ENCODE peak calls at places on chromosomes 11 and 22, in nine cellular contexts. G is fibroblast of pulmonary artery, Z is AG04449, M is astrocyte of the spinal cord, V is Caco-2, U is pancreas, P is MM.1S, Y is psoas muscle, C is A549. O is an unnamed sample.

GRCh38 chr11:9231848-9232177 is 33.3 kb downstream of the DENND5A start:
- DNase-seq in C (no peak), M (peak; percentile 82), P (peak; percentile 72), Z (no peak), V (no peak), G (peak; percentile 67), Y (no peak), U (peak; percentile 9), O (peak; percentile 75)

GRCh38 chr11:75768112-75768908 is at the start of gene DGAT2:
- DNase-seq in G (peak; percentile 60), P (peak; percentile 85), Y (peak; percentile 80), Z (no peak), U (peak; percentile 63), C (peak; percentile 73), V (peak; percentile 96), M (peak; percentile 63), O (peak; percentile 69)

GRCh38 chr22:24553597-24554315 is 1.2 kb downstream of the GUCD1 start:
- DNase-seq in C (no peak), U (peak; percentile 26), G (no peak), Y (peak; percentile 35), Z (no peak), P (peak; percentile 31), V (no peak), M (peak; percentile 3), O (peak; percentile 41)

GRCh38 chr11:92295175-92296137 is 70.8 kb downstream of the FAT3 start:
- DNase-seq in M (peak; percentile 41), Z (no peak), C (peak; percentile 86), U (no peak), P (no peak), V (no peak), Y (no peak), G (peak; percentile 63), O (no peak)

GRCh38 chr11:8258289-8258688 is 5.4 kb downstream of the LMO1 start:
- DNase-seq in V (no peak), Y (peak; percentile 52), C (no peak), Z (no peak), M (no peak), U (no peak), P (no peak), G (no peak), O (no peak)

GRCh38 chr22:21834869-21835268 is 32.6 kb downstream of the MAPK1 start:
- DNase-seq in Y (no peak), P (no peak), M (no peak), C (no peak), V (no peak), Z (no peak), U (no peak), G (no peak), O (no peak)

GRCh38 chr11:66015936-66016792 is 4.4 kb downstream of the CST6 start:
- DNase-seq in Z (no peak), P (no peak), G (no peak), V (no peak), C (no peak), Y (no peak), M (no peak), U (no peak), O (no peak)

GRCh38 chr11:85759915-85760314 is 51.0 kb downstream of the SYTL2 start:
- DNase-seq in C (peak; percentile 61), U (no peak), V (peak; percentile 47), M (peak; percentile 90), P (no peak), Y (no peak), Z (peak; percentile 89), G (peak; percentile 57), O (peak; percentile 86)

GRCh38 chr11:112523477-112523876 is 262.8 kb upstream of the PLET1 start:
- DNase-seq in Y (no peak), V (no peak), G (no peak), M (peak; percentile 3), Z (no peak), U (peak; percentile 19), C (no peak), P (no peak), O (peak; percentile 30)

GRCh38 chr11:65661599-65662246 is 993 bp downstream of the RELA start:
- DNase-seq in Y (no peak), U (no peak), P (no peak), V (no peak), C (no peak), G (no peak), M (no peak), Z (no peak), O (no peak)

GRCh38 chr11:97772696-97773095 is 1248.1 kb upstream of the CNTN5 start:
- DNase-seq in U (no peak), Y (no peak), C (no peak), V (no peak), G (peak; percentile 40), M (no peak), Z (no peak), P (no peak), O (peak; percentile 58)

GRCh38 chr11:1553808-1554594 is 18.1 kb downstream of the DUSP8 start:
- DNase-seq in P (no peak), C (no peak), G (no peak), U (peak; percentile 98), V (peak; percentile 88), Y (no peak), M (no peak), Z (no peak), O (no peak)

GRCh38 chr22:42785706-42786499 is 65.2 kb upstream of the A4GALT start:
- DNase-seq in V (no peak), C (no peak), Y (no peak), U (no peak), Z (no peak), M (no peak), G (no peak), P (no peak), O (no peak)

GRCh38 chr22:22754961-22755777 is 110.8 kb downstream of the GGTLC2 start:
- DNase-seq in M (no peak), V (no peak), Z (no peak), C (no peak), P (no peak), Y (no peak), G (no peak), U (no peak), O (no peak)

DNA sequence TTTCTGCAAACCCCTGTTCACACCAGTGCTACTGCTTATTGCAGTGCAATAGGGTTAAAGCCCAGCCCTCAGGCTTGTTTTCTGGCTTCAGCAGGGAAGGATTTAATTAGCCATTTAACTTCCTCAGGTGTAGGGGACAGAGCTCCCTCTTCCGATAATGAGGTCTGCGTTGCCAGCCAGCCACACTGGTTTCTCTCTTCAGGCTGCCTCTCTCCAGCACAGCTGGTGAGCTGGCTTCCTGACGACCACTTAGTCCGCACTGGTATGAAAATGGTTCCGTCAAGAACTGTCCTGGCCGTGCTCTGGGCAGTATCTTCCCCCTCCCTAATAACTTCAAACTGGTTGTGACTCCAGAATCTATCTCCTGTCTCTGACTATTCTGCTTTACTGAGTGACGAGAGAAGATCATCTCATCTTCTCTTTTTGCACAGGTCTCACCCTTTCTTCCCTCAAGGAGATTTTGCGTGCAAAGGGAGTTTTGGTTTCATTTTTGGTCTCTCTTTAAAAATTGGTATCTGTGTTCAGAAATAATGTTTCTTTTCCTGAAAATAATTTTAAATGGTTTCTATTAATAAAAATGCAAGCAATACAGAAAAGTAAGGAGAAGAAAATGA is 49.2 kb downstream of the CNTN5 start:
- DNase-seq in M (peak; percentile 37), C (no peak), V (no peak), G (peak; percentile 32), P (peak; percentile 82), U (peak; percentile 10), Z (no peak), Y (no peak), O (peak; percentile 57)
- TF ChIP-seq CTCF in M (peak; percentile 5), C (no peak), V (no peak), G (no peak), P (peak; percentile 34), U (no peak), Z (no peak), Y (no peak), O (peak; percentile 25)

DNA sequence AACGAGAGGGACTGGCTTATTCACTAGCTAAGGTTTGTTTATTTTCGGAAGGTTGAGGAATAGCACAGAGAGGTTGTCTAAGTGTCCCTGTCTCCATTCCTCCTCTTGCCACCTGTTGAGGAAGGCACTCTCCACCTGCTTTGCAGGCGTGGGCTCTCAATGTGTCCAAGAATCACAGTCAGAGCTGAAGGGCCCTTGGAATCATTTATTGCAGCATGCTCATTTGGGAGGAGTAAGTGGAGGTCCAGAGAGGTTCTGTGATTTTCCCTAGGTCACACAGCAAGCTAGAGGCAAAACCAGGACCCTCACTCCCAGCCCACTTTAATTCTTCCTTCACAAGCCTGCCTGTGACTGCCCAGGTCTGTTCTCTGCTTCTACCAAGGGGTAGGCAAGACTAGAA is 21.3 kb downstream of the ZBTB16 start:
- DNase-seq in G (no peak), C (no peak), Y (no peak), U (no peak), P (no peak), Z (no peak), M (no peak), V (no peak), O (no peak)
- H3K4me3 ChIP-seq in G (no peak overlapping the region), C (no peak overlapping the region), Y (no peak overlapping the region), U (no peak overlapping the region), P (peak overlapping the region; percentile 2), Z (no peak overlapping the region), M (no peak overlapping the region), V (no peak overlapping the region), O (no peak overlapping the region)

DNA sequence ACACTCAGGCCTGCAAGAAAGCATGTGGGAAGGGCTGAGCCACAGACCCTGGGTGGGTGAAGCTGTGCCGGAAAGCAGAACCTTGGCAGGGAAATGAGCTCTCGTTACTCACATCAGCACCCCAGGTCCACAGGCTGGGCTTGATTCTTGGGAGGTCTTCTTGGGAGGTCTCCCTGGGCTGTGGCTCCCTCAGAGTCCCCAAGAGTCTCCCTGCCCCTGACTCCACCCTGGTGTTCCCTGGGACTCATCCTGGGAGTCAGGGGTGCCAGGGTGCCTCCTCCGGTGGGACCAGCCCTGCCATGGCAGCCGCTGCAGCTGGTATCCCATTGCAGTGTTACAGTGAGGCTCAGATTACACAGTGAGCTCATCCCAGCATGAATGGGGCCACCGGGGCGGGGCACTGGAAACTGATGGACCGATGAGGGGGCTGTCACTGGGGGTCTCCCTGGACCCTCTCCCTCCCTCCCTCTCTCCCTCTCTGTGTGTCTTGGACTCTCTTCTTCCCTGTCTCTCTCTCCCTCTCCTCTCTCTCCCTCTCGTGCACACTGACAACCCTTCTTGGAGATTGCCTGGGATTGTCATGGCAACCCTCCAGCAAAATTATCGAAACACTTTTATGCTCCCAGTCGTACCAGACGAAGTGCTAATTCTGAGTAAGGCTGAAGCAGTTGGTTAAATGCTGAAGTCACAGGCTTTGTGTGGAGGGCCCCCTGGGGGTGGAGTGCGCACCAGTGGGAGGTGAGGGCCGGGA is 8.7 kb upstream of the C11orf96 start:
- DNase-seq in M (peak; percentile 55), U (no peak), P (no peak), Z (no peak), C (no peak), V (no peak), Y (peak; percentile 28), G (peak; percentile 63), O (peak; percentile 71)
- TF ChIP-seq CTCF in M (peak; percentile 31), U (no peak), P (no peak), Z (no peak), C (no peak), V (no peak), Y (no peak), G (peak; percentile 20), O (peak; percentile 45)

DNA sequence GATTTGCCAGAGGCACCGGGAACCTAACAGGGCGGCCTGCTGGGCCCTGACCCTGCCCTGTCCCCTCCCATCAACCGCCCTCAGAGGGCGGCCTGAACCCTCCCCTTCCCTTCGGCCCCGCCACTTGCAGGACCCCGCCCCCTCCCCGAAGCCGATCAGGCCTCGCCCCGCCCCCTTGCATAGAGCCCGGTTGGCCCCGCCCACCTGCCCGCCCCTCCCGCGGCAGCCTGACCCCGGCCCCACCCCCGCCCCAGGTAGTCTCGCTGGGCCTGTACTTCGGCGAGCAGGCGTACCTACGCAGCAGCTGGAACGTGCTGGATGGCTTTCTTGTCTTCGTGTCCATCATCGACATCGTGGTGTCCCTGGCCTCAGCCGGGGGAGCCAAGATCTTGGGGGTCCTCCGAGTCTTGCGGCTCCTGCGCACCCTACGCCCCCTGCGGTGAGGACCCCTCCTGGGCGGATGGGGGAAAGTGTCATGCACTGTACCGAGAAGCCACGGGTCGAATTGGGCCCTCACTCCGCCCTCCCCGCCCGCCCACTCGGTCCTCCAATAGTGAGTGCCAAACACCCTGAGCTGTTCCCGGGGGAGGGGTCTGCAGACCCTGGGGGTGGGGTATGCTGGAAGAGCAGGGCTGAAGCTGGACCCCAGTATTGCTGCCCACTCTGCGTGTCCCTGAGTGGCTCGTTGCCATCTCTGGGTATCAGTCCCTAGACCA is 94.1 kb downstream of the CACNA1I start:
- DNase-seq in C (no peak), Z (no peak), M (no peak), P (no peak), V (peak; percentile 68), Y (no peak), G (no peak), U (peak; percentile 10), O (no peak)
- H3K4me3 ChIP-seq in C (no peak overlapping the region), Z (no peak overlapping the region), M (no peak overlapping the region), P (no peak overlapping the region), V (no peak overlapping the region), Y (no peak overlapping the region), G (no peak overlapping the region), U (no peak overlapping the region), O (no peak overlapping the region)